ENCODE peak calls at places on chromosomes 7 and 10, in five cellular contexts. N, Y, T, O and S are unnamed samples.

GRCh38 chr7:148708026-148708685 is 9.5 kb downstream of the CUL1 start:
- DNase-seq in Y (no peak), O (no peak), N (no peak), T (no peak), S (no peak)

GRCh38 chr10:19904202-19904661 is 88.0 kb downstream of the PLXDC2 start:
- DNase-seq in N (no peak), Y (no peak), T (no peak), O (no peak), S (no peak)

GRCh38 chr7:116477646-116478045 is 21.9 kb upstream of the CAV2 start:
- DNase-seq in T (no peak), O (no peak), N (no peak), Y (no peak), S (no peak)

GRCh38 chr7:40437498-40437897 is 302.7 kb downstream of the SUGCT start:
- DNase-seq in T (no peak), N (no peak), O (peak; percentile 83), Y (no peak), S (no peak)

GRCh38 chr7:105647591-105647990 is 66.3 kb upstream of the EFCAB10 start:
- DNase-seq in T (no peak), O (no peak), Y (no peak), N (no peak), S (no peak)

GRCh38 chr10:32348297-32349198 is 1.6 kb upstream of the EPC1 start:
- DNase-seq in O (no peak), Y (no peak), N (no peak), T (no peak), S (no peak)

GRCh38 chr7:72268826-72269225 is 143.3 kb downstream of the CALN1 start:
- DNase-seq in O (no peak), N (no peak), T (no peak), Y (no peak), S (no peak)

GRCh38 chr7:473870-474604 is 45.6 kb downstream of the PDGFA start:
- DNase-seq in Y (no peak), N (no peak), O (no peak), T (no peak), S (no peak)

GRCh38 chr10:48589266-48589665 is 15.6 kb downstream of the ARHGAP22 start:
- DNase-seq in Y (no peak), N (no peak), O (peak; percentile 92), T (no peak), S (no peak)

GRCh38 chr10:109937460-109937859 is 14.1 kb upstream of the XPNPEP1 start:
- DNase-seq in O (no peak), Y (no peak), N (no peak), T (no peak), S (no peak)

GRCh38 chr10:109934958-109935793 is 11.9 kb upstream of the XPNPEP1 start:
- DNase-seq in N (no peak), O (peak; percentile 78), T (peak; percentile 51), Y (no peak), S (no peak)

GRCh38 chr10:109932391-109932790 is 9.1 kb upstream of the XPNPEP1 start:
- DNase-seq in N (no peak), O (no peak), T (no peak), Y (no peak), S (no peak)

GRCh38 chr10:109931153-109931552 is 7.8 kb upstream of the XPNPEP1 start:
- DNase-seq in T (no peak), O (peak; percentile 73), Y (no peak), N (no peak), S (no peak)

DNA sequence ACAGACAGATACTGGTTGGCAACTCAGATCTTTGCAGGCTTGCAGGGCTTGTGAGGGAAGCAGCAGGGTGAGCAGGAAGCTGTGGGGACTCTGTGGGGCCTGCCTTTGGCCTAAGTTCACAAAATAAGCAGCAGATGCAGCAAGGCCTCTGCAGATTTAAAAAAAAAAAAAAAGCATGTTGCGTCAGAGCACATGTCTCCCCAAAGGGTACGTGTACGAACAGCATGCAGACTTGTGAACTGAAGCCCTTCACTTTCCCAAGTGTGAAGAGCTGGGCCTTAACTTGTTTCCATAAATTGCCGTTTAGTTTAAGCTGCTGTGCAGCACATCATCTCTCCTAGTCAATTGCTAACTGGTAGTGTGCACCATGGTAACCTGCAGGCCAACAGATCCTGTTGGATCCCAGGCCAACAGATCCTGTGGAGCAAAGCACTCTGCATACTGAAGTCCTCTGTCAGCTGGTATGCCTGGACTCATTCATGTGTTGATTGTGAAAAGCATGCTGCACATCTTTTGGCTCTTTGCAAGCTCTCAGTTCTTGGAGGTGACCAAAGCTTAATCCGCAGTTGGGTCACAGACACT is 10.8 kb upstream of the XPNPEP1 start:
- DNase-seq in T (no peak), Y (no peak), O (peak; percentile 48), N (no peak), S (no peak)
- H3K4me1 ChIP-seq in T (peaks cover 21% of the 10 kb centered on the region), Y (no peaks in the 10 kb centered on the region), O (peaks cover 2% of the 10 kb centered on the region), N (peaks cover 33% of the 10 kb centered on the region), S (peaks cover 5% of the 10 kb centered on the region)

DNA sequence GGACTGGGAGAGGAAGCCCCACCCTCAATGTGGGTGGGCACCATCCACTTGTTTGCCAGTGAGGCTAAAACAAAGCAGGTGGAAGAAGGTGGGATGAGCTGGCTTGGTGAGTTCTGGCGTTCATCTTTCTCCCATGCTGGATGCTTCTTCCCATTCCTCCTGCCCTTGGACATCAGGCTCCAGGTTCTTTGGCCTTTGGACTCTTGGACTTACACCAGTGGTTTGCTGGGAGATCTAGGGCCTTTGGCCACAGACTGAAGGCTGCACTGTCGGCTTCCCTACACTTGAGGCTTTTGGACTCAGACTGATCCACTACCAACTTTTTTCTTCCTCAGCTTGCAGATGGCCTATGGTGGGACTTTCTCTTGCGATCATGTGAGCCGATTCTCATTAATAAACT is 106.3 kb downstream of the HERPUD2 start:
- DNase-seq in Y (no peak), T (no peak), O (no peak), N (no peak), S (no peak)
- TF ChIP-seq CTCF in Y (no peak), T (no peak), O (no peak), N (no peak), S (no peak)

GRCh38 chr7:65951837-65952578 is 30.0 kb downstream of the GUSB start:
- DNase-seq in T (no peak), O (no peak), Y (no peak), N (no peak), S (peak; percentile 32)
- H3K27ac ChIP-seq in T (no peak overlapping the region), O (no peak overlapping the region), Y (no peak overlapping the region), N (no peak overlapping the region), S (no peak overlapping the region)

GRCh38 chr10:124698560-124699470 is 45.4 kb downstream of the FAM53B start:
- DNase-seq in Y (no peak), O (no peak), N (no peak), T (no peak), S (no peak)
- H3K4me1 ChIP-seq in Y (peaks cover 69% of the 10 kb centered on the region), O (peaks cover 16% of the 10 kb centered on the region), N (peaks cover 87% of the 10 kb centered on the region), T (peaks cover 85% of the 10 kb centered on the region), S (peaks cover 71% of the 10 kb centered on the region)

GRCh38 chr7:114931656-114932011 is 9.7 kb downstream of the MDFIC start:
- DNase-seq in Y (no peak), T (no peak), O (no peak), N (no peak), S (no peak)
- TF ChIP-seq CTCF in Y (no peak), T (no peak), O (no peak), N (no peak), S (no peak)